ENCODE peak calls at places on chromosomes 6 and 20, in nine cellular contexts. O is Kasumi-1; P is heart right ventricle; F is natural killer cell; I is kidney; Q is M059J; K is stimulated activated CD4-positive, alpha-beta T cell treated with anti-CD3 and anti-CD28 coated beads, Interleukin-1b, Interleukin-23, amount 100 ng/mL, for 4 hours; Y is psoas muscle; C is NCI-H748 treated with DMSO at 0.1 percent for 48 hours. E is an unnamed sample.
A peak's percentile ranks its signal among the peaks of the same experiment; 100 is the strongest.

GRCh38 chr6:3276174-3277167 is 17.7 kb downstream of the PSMG4 start:
- DNase-seq in O (no peak), P (no peak), F (no peak), I (no peak), Q (no peak), K (no peak), Y (no peak), C (no peak), E (no peak)

GRCh38 chr20:43958626-43959025 is 44.0 kb downstream of the TOX2 start:
- DNase-seq in O (no peak), P (no peak), F (no peak), I (no peak), Q (peak; percentile 41), K (no peak), Y (no peak), C (no peak), E (no peak)

GRCh38 chr20:1895674-1896496 is 678 bp downstream of the SIRPA start:
- DNase-seq in O (peak; percentile 9), P (no peak), F (no peak), I (no peak), Q (no peak), K (no peak), Y (peak; percentile 81), C (no peak), E (no peak)

GRCh38 chr20:56360899-56361199 is 2.1 kb downstream of the FAM210B start:
- DNase-seq in O (no peak), P (no peak), F (no peak), I (no peak), Q (no peak), K (no peak), Y (no peak), C (no peak), E (no peak)

GRCh38 chr6:44062105-44062770 is 65.0 kb downstream of the MRPL14 start:
- DNase-seq in O (no peak), P (no peak), F (no peak), I (no peak), Q (no peak), K (no peak), Y (no peak), C (no peak), E (no peak)

GRCh38 chr6:49909508-49910047 is 43.2 kb upstream of the CRISP1 start:
- DNase-seq in O (no peak), P (no peak), F (no peak), I (no peak), Q (no peak), K (no peak), Y (no peak), C (no peak), E (no peak)

GRCh38 chr6:100084301-100085161 is 90.5 kb upstream of the MCHR2 start:
- DNase-seq in O (no peak), P (no peak), F (no peak), I (no peak), Q (peak; percentile 71), K (no peak), Y (no peak), C (no peak), E (no peak)

GRCh38 chr6:51619042-51619799 is 468.2 kb downstream of the PKHD1 start:
- DNase-seq in O (no peak), P (no peak), F (no peak), I (peak; percentile 60), Q (no peak), K (no peak), Y (no peak), C (no peak), E (no peak)

GRCh38 chr6:131654326-131654725 is 17.2 kb downstream of the ENPP3 start:
- DNase-seq in O (no peak), P (no peak), F (no peak), I (no peak), Q (peak; percentile 77), K (no peak), Y (no peak), C (no peak), E (no peak)